ENCODE peak calls at places on chromosome 17, in four cellular contexts. B, H, S and O are unnamed samples.

GRCh38 chr17:68315930-68316329 is 24.6 kb downstream of the ARSG start:
- DNase-seq in B (no peak), S (no peak), H (no peak), O (no peak)

GRCh38 chr17:57886020-57886419 is 36.2 kb upstream of the MRPS23 start:
- DNase-seq in S (no peak), H (no peak), B (no peak), O (no peak)

GRCh38 chr17:81027591-81028505 is 7.1 kb upstream of the BAIAP2 start:
- DNase-seq in B (no peak), S (no peak), H (no peak), O (no peak)

GRCh38 chr17:15185625-15185991 is 79.5 kb downstream of the PMP22 start:
- DNase-seq in H (no peak), S (peak), B (peak), O (no peak)

GRCh38 chr17:35540589-35541404 is 3.3 kb upstream of the SLFN12L start:
- DNase-seq in B (no peak), H (no peak), S (no peak), O (no peak)

GRCh38 chr17:57283203-57283971 is 27.1 kb downstream of the MSI2 start:
- DNase-seq in B (no peak), S (no peak), H (no peak), O (no peak)

GRCh38 chr17:61904094-61904710 is 23.6 kb downstream of the INTS2 start:
- DNase-seq in S (no peak), H (no peak), B (no peak), O (no peak)

GRCh38 chr17:67294451-67295199 is 49.6 kb upstream of the HELZ start:
- DNase-seq in S (no peak), H (no peak), B (no peak), O (no peak)

GRCh38 chr17:37743875-37744632 is 805 bp downstream of the HNF1B start:
- DNase-seq in H (peak), S (peak), B (no peak), O (no peak)

GRCh38 chr17:65173284-65173793 is 36.2 kb downstream of the RGS9 start:
- DNase-seq in S (peak), H (no peak), B (peak), O (peak)

GRCh38 chr17:5508855-5509254 is 22.5 kb downstream of the MIS12 start:
- DNase-seq in S (peak), H (no peak), B (no peak), O (no peak)

GRCh38 chr17:77282524-77283515 is 142.1 kb downstream of the SEC14L1 start:
- DNase-seq in H (no peak), B (no peak), S (peak), O (no peak)

GRCh38 chr17:76673729-76674128 is 30.2 kb upstream of the ST6GALNAC1 start:
- DNase-seq in H (no peak), B (no peak), S (no peak), O (no peak)

GRCh38 chr17:77423589-77424451 is 283.1 kb downstream of the SEC14L1 start:
- DNase-seq in B (no peak), S (peak), H (no peak), O (no peak)

GRCh38 chr17:39639566-39640458 is 2.9 kb downstream of the STARD3 start:
- DNase-seq in H (no peak), B (no peak), S (no peak), O (no peak)

GRCh38 chr17:55038291-55038690 is 69.7 kb downstream of the STXBP4 start:
- DNase-seq in B (no peak), S (no peak), H (no peak), O (no peak)

GRCh38 chr17:21288581-21289017 is 4.1 kb downstream of the MAP2K3 start:
- DNase-seq in B (no peak), H (no peak), S (no peak), O (peak)

GRCh38 chr17:9174779-9175574 is 153.7 kb downstream of the NTN1 start:
- DNase-seq in S (no peak), B (no peak), H (no peak), O (no peak)

GRCh38 chr17:58351710-58352017 is 337 bp downstream of the SUPT4H1 start:
- DNase-seq in H (no peak), B (no peak), S (no peak), O (no peak)

GRCh38 chr17:56979091-56979480 is 1.2 kb downstream of the SCPEP1 start:
- DNase-seq in B (no peak), H (no peak), S (no peak), O (no peak)

GRCh38 chr17:29291163-29291752 is 2.7 kb downstream of the NUFIP2 start:
- DNase-seq in B (peak), S (peak), H (no peak), O (no peak)

GRCh38 chr17:37710344-37710886 is 34.4 kb downstream of the HNF1B start:
- DNase-seq in H (peak), B (no peak), S (peak), O (no peak)

GRCh38 chr17:55760643-55761355 is 9.9 kb downstream of the PCTP start:
- DNase-seq in H (no peak), B (no peak), S (no peak), O (no peak)

GRCh38 chr17:73228748-73229236 is 32.9 kb downstream of the CPSF4L start:
- DNase-seq in H (no peak), S (peak), B (peak), O (no peak)

GRCh38 chr17:81665205-81666091 is 957 bp downstream of the OXLD1 start:
- DNase-seq in H (no peak), B (no peak), S (peak), O (peak)

GRCh38 chr17:17028059-17028877 is 14.0 kb upstream of the MPRIP start:
- DNase-seq in B (no peak), S (peak), H (peak), O (no peak)

GRCh38 chr17:79971651-79972050 is 64.0 kb downstream of the TBC1D16 start:
- DNase-seq in H (no peak), B (no peak), S (no peak), O (no peak)

GRCh38 chr17:45930420-45930951 is 36.1 kb downstream of the MAPT start:
- DNase-seq in H (no peak), B (no peak), S (no peak), O (no peak)

GRCh38 chr17:47702391-47702995 is 8.5 kb downstream of the TBKBP1 start:
- DNase-seq in S (no peak), H (no peak), B (no peak), O (no peak)

GRCh38 chr17:57033296-57033695 is 51.8 kb upstream of the AKAP1 start:
- DNase-seq in H (no peak), S (no peak), B (no peak), O (no peak)

GRCh38 chr17:37067555-37068111 is 118.9 kb downstream of the AATF start:
- DNase-seq in S (peak), B (peak), H (no peak), O (no peak)

GRCh38 chr17:81340606-81341346 is 45.7 kb upstream of the SLC38A10 start:
- DNase-seq in H (no peak), S (no peak), B (no peak), O (no peak)

GRCh38 chr17:77470800-77471733 is 330.3 kb downstream of the SEC14L1 start:
- DNase-seq in H (no peak), S (peak), B (no peak), O (no peak)

GRCh38 chr17:17849863-17850373 is 13.1 kb upstream of the SREBF1 start:
- DNase-seq in H (no peak), B (no peak), S (peak), O (peak)

GRCh38 chr17:75151893-75152292 is 2.4 kb downstream of the JPT1 start:
- DNase-seq in H (no peak), B (no peak), S (no peak), O (no peak)

GRCh38 chr17:17892009-17892408 is 55.2 kb upstream of the SREBF1 start:
- DNase-seq in B (no peak), S (no peak), H (no peak), O (no peak)

GRCh38 chr17:38703742-38704644 is 1.1 kb upstream of the MLLT6 start:
- DNase-seq in S (no peak), H (peak), B (no peak), O (peak)

GRCh38 chr17:57289130-57289529 is 32.8 kb downstream of the MSI2 start:
- DNase-seq in B (no peak), H (no peak), S (no peak), O (no peak)

GRCh38 chr17:41917957-41918391 is 777 bp downstream of the ACLY start:
- DNase-seq in S (peak), B (no peak), H (peak), O (peak)
- TF ChIP-seq CTCF in S (no peak), B (no peak), H (no peak), O (no peak)

GRCh38 chr17:64146418-64147109 is 16.6 kb upstream of the ERN1 start:
- DNase-seq in S (peak), B (no peak), H (peak), O (no peak)
- TF ChIP-seq CTCF in S (no peak), B (no peak), H (no peak), O (no peak)

GRCh38 chr17:19318611-19319010 is 43.9 kb downstream of the B9D1 start:
- DNase-seq in S (no peak), B (no peak), H (no peak), O (no peak)

GRCh38 chr17:19315104-19315503 is 47.4 kb downstream of the B9D1 start:
- DNase-seq in B (no peak), H (no peak), S (no peak), O (no peak)

GRCh38 chr17:19319771-19320505 is 42.6 kb downstream of the B9D1 start:
- DNase-seq in S (no peak), H (no peak), B (no peak), O (no peak)

GRCh38 chr17:19316756-19317358 is 45.7 kb downstream of the B9D1 start:
- DNase-seq in B (no peak), H (no peak), S (no peak), O (no peak)

GRCh38 chr17:19317359-19318095 is 45.0 kb downstream of the B9D1 start:
- DNase-seq in B (no peak), H (peak), S (peak), O (no peak)
- TF ChIP-seq CTCF in B (peak), H (peak), S (peak), O (no peak)

GRCh38 chr17:72175263-72175662 is 54.4 kb downstream of the SOX9 start:
- DNase-seq in S (no peak), B (no peak), H (no peak), O (no peak)

GRCh38 chr17:72176516-72176851 is 55.7 kb downstream of the SOX9 start:
- DNase-seq in B (no peak), S (no peak), H (no peak), O (no peak)

GRCh38 chr17:72177738-72178137 is 56.9 kb downstream of the SOX9 start:
- DNase-seq in S (no peak), B (no peak), H (no peak), O (no peak)

GRCh38 chr17:72175787-72176515 is 55.1 kb downstream of the SOX9 start:
- DNase-seq in H (no peak), S (no peak), B (no peak), O (no peak)

DNA sequence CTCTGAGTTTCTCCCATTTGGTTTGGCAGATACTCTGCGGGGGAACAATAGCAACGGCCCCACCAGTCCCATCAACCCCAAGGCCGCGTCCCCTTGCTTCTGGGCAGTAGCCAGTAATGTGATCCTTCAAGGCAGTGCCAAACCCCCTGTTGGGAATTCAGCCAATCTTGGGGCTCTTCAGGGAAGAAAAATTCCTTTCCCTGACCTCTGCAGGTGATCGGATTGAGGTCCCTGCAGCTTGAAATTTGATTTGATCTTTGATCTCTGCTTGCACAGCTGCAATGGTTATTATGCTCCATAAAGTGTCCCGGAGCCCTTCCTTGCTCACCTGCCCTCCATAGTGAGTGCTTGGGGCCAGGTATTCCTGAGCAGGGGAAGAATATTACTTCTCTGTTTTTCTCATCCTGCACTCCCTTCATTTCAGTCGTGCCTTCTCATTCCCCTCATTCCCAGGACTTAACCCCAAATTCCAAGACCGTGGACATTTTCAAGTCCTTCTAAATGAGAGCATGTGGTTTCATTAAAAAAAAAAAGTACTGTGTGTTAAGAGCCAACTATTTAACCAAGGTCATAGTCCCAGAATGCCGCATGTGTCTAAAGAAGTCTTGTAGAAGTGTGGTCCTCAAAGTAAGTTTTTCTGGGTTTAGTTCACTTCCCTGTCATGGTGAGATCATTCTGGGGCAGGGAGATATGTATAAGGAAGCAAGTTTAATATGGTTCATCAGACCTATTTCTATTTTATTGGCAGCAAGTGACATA is 56.3 kb downstream of the SOX9 start:
- DNase-seq in S (no peak), H (no peak), B (no peak), O (no peak)
- TF ChIP-seq CTCF in S (no peak), H (no peak), B (no peak), O (no peak)